ENCODE peak calls at places on chromosomes 12 and 14, in six cellular contexts. C is SK-N-SH, K is A549, A is HepG2, Y is HCT116, W is K562. S is an unnamed sample.

GRCh38 chr12:103677905-103678304 is 90.8 kb downstream of the STAB2 start:
- DNase-seq in C (no peak), K (no peak), A (no peak), Y (no peak), W (no peak), S (no peak)

GRCh38 chr12:8554451-8555195 is 13.9 kb upstream of the CLEC4E start:
- DNase-seq in C (no peak), K (no peak), A (no peak), Y (no peak), W (no peak), S (peak; percentile 1)

GRCh38 chr12:65853489-65854157 is 29.3 kb downstream of the HMGA2 start:
- DNase-seq in C (no peak), K (no peak), A (no peak), Y (no peak), W (no peak), S (peak; percentile 79)

GRCh38 chr12:79426121-79426520 is 264.6 kb downstream of the PAWR start:
- DNase-seq in C (no peak), K (no peak), A (no peak), Y (no peak), W (no peak), S (no peak)

GRCh38 chr12:114476159-114476558 is 70.2 kb upstream of the TBX5 start:
- DNase-seq in C (peak; percentile 44), K (no peak), A (peak; percentile 40), Y (peak; percentile 13), W (peak; percentile 19), S (peak; percentile 66)

GRCh38 chr12:31518680-31519227 is 72.2 kb downstream of the DENND5B start:
- DNase-seq in C (peak; percentile 43), K (peak; percentile 79), A (peak; percentile 10), Y (peak; percentile 85), W (no peak), S (peak; percentile 100)

GRCh38 chr12:30847259-30847658 is 79.3 kb upstream of the TSPAN11 start:
- DNase-seq in C (peak; percentile 44), K (no peak), A (peak; percentile 66), Y (peak; percentile 62), W (no peak), S (peak; percentile 70)

GRCh38 chr14:96752156-96752555 is 45.0 kb upstream of the VRK1 start:
- DNase-seq in C (no peak), K (no peak), A (no peak), Y (no peak), W (no peak), S (no peak)

GRCh38 chr14:97156705-97157104 is 359.5 kb downstream of the VRK1 start:
- DNase-seq in C (no peak), K (no peak), A (no peak), Y (no peak), W (no peak), S (no peak)

GRCh38 chr14:73903028-73903427 is 16.4 kb downstream of the ZNF410 start:
- DNase-seq in C (no peak), K (no peak), A (no peak), Y (no peak), W (no peak), S (peak; percentile 35)

GRCh38 chr12:29882771-29883315 is 99.1 kb upstream of the TMTC1 start:
- DNase-seq in C (no peak), K (no peak), A (no peak), Y (no peak), W (no peak), S (no peak)

GRCh38 chr12:98475565-98475908 is 39.9 kb upstream of the TMPO start:
- DNase-seq in C (no peak), K (no peak), A (no peak), Y (no peak), W (no peak), S (no peak)

GRCh38 chr12:2221030-2221621 is 168.3 kb downstream of the CACNA1C start:
- DNase-seq in C (no peak), K (no peak), A (no peak), Y (no peak), W (no peak), S (no peak)

GRCh38 chr14:79278286-79278797 is 933.0 kb downstream of the DIO2 start:
- DNase-seq in C (peak; percentile 4), K (no peak), A (no peak), Y (no peak), W (no peak), S (no peak)

GRCh38 chr12:113555226-113555625 is 83.6 kb upstream of the LHX5 start:
- DNase-seq in C (no peak), K (no peak), A (no peak), Y (no peak), W (no peak), S (peak; percentile 8)

GRCh38 chr12:92615703-92616102 is 87.1 kb upstream of the PLEKHG7 start:
- DNase-seq in C (no peak), K (no peak), A (no peak), Y (no peak), W (no peak), S (no peak)

GRCh38 chr12:67477682-67478265 is 170.8 kb upstream of the DYRK2 start:
- DNase-seq in C (no peak), K (no peak), A (no peak), Y (no peak), W (no peak), S (no peak)

GRCh38 chr12:131808744-131809371 is 19.3 kb upstream of the MMP17 start:
- DNase-seq in C (no peak), K (no peak), A (no peak), Y (no peak), W (no peak), S (no peak)

GRCh38 chr14:61564623-61565091 is 130.7 kb upstream of the HIF1A start:
- DNase-seq in C (no peak), K (peak; percentile 79), A (peak; percentile 44), Y (peak; percentile 76), W (peak; percentile 44), S (peak; percentile 97)

GRCh38 chr12:89305373-89305772 is 46.9 kb downstream of the DUSP6 start:
- DNase-seq in C (no peak), K (no peak), A (no peak), Y (no peak), W (no peak), S (no peak)

GRCh38 chr14:75977544-75977943 is 4.3 kb downstream of the TGFB3 start:
- DNase-seq in C (no peak), K (no peak), A (no peak), Y (no peak), W (no peak), S (no peak)

GRCh38 chr14:66495214-66496098 is 9.3 kb downstream of the CCDC196 start:
- DNase-seq in C (peak; percentile 40), K (peak; percentile 40), A (peak; percentile 65), Y (peak; percentile 39), W (peak; percentile 44), S (peak; percentile 71)

GRCh38 chr14:35931346-35931745 is 105.2 kb downstream of the BRMS1L start:
- DNase-seq in C (no peak), K (no peak), A (no peak), Y (no peak), W (no peak), S (no peak)
- TF ChIP-seq CTCF in C (no peak), K (no peak), A (no peak), Y (no peak), W (no peak), S (no peak)

DNA sequence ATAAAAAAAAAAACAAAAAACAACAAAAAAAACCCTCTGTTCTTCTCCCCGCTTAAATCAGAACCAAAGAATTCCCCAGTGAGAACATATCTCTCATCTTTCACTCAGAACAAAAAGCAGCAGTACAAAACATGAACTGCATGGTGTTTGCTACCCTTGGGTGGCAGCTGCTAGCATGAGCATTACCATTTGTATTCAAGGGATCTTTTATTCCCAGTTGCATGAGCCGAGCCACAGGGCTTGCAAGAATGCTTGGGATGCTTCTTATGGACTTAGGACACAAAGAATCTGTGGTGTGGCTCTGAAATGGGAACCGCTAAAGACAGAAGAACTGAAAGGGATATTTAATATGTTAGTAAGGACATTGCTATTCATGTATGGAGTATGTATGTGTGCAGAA is 190.6 kb downstream of the TMX1 start:
- DNase-seq in C (no peak), K (no peak), A (peak; percentile 10), Y (no peak), W (no peak), S (no peak)
- TF ChIP-seq RAD21 in C (no peak), K (no peak), A (no peak), Y (no peak), W (no peak), S (no peak)

GRCh38 chr14:69999246-69999645 is 120.0 kb downstream of the SMOC1 start:
- DNase-seq in C (no peak), K (peak; percentile 80), A (no peak), Y (no peak), W (no peak), S (peak; percentile 100)
- TF ChIP-seq CTCF in C (no peak), K (no peak), A (no peak), Y (no peak), W (no peak), S (no peak)

GRCh38 chr14:86802726-86803125 is 1190.3 kb downstream of the GALC start:
- DNase-seq in C (no peak), K (no peak), A (no peak), Y (no peak), W (no peak), S (no peak)
- TF ChIP-seq RAD21 in C (no peak), K (no peak), A (no peak), Y (no peak), W (no peak), S (no peak)

GRCh38 chr12:56947633-56948535 is 9.5 kb downstream of the RDH16 start:
- DNase-seq in C (no peak), K (peak; percentile 34), A (peak; percentile 39), Y (peak; percentile 8), W (peak; percentile 27), S (no peak)
- TF ChIP-seq CTCF in C (no peak), K (peak; percentile 43), A (peak; percentile 62), Y (peak; percentile 34), W (peak; percentile 56), S (no peak)

GRCh38 chr14:90819734-90820393 is 3.6 kb upstream of the TTC7B start:
- DNase-seq in C (no peak), K (no peak), A (no peak), Y (no peak), W (no peak), S (no peak)

GRCh38 chr14:90815817-90816662 is at the start of gene TTC7B:
- DNase-seq in C (peak; percentile 99), K (peak; percentile 83), A (no peak), Y (no peak), W (peak; percentile 86), S (peak; percentile 24)

GRCh38 chr14:90816686-90817436 is 631 bp upstream of the TTC7B start:
- DNase-seq in C (no peak), K (no peak), A (no peak), Y (no peak), W (no peak), S (no peak)

GRCh38 chr14:90818715-90819114 is 2.5 kb upstream of the TTC7B start:
- DNase-seq in C (no peak), K (no peak), A (no peak), Y (no peak), W (no peak), S (no peak)

DNA sequence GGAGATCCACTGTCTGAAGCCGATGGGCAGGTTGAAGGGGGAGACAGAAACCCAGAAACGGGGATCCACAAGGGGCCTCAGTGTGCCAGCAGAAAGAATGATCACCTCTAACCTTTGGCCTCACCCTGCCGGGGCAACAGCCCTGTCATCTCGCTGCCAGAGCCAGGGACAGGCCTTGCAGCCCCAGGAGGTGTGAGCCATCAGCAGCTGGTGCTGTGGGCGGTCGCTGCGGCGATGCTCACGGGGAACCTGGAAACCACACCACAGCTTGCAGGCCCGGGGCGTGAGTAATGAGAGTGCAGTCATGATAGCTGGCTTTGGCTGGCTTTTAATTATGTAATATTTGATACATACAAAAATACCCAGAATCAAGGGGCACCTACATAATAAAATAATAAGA is 4.7 kb upstream of the TTC7B start:
- DNase-seq in C (no peak), K (no peak), A (no peak), Y (no peak), W (no peak), S (peak; percentile 55)
- TF ChIP-seq RAD21 in C (no peak), K (no peak), A (no peak), Y (no peak), W (no peak), S (no peak)

S was measured in IMR-90.